ENCODE peak calls at places on chromosomes 2 and 18, in five cellular contexts. S is A549, K is lung, N is WTC11, I is NB4. M is an unnamed sample.

GRCh38 chr2:15657759-15658158 is 66.1 kb downstream of the DDX1 start:
- DNase-seq in K (no peak), N (no peak), S (no peak), I (no peak), M (no peak)

GRCh38 chr2:3692375-3692774 is 11.0 kb upstream of the DCDC2C start:
- DNase-seq in I (peak), K (no peak), N (no peak), S (peak), M (no peak)

GRCh38 chr18:34115409-34116081 is 109.2 kb downstream of the NOL4 start:
- DNase-seq in K (peak), N (no peak), S (no peak), I (no peak), M (no peak)

GRCh38 chr2:26738481-26738880 is 25.6 kb upstream of the SLC35F6 start:
- DNase-seq in N (no peak), I (no peak), K (no peak), S (no peak), M (no peak)

GRCh38 chr18:44602380-44602779 is 78.3 kb upstream of the SETBP1 start:
- DNase-seq in I (no peak), K (no peak), N (no peak), S (no peak), M (no peak)

GRCh38 chr2:79941172-79941571 is 363.4 kb downstream of the LRRTM1 start:
- DNase-seq in K (no peak), N (no peak), S (no peak), I (no peak), M (no peak)

GRCh38 chr2:26068602-26069298 is 34.9 kb downstream of the RAB10 start:
- DNase-seq in I (peak), K (no peak), N (no peak), S (peak), M (no peak)

GRCh38 chr2:33015421-33016142 is 68.8 kb downstream of the LTBP1 start:
- DNase-seq in N (no peak), K (no peak), S (peak), I (no peak), M (no peak)

GRCh38 chr2:195575879-195576391 is 81.1 kb upstream of the SLC39A10 start:
- DNase-seq in I (peak), S (peak), N (no peak), K (no peak), M (no peak)

GRCh38 chr2:154240921-154241379 is 369.2 kb downstream of the GALNT13 start:
- DNase-seq in N (peak), S (no peak), I (peak), K (no peak), M (no peak)

GRCh38 chr2:57543211-57543610 is 503.4 kb upstream of the VRK2 start:
- DNase-seq in N (no peak), I (no peak), S (no peak), K (no peak), M (no peak)

GRCh38 chr2:239944706-239945551 is 80.2 kb downstream of the NDUFA10 start:
- DNase-seq in S (no peak), K (peak), N (no peak), I (peak), M (peak)

GRCh38 chr2:73175663-73176204 is 26.6 kb upstream of the NOTO start:
- DNase-seq in K (peak), N (peak), I (peak), S (no peak), M (peak)

GRCh38 chr2:10382313-10383061 is 65.6 kb downstream of the ODC1 start:
- DNase-seq in K (peak), S (no peak), I (peak), N (no peak), M (no peak)

GRCh38 chr2:1817256-1818127 is 73.2 kb upstream of the PXDN start:
- DNase-seq in K (peak), S (peak), I (peak), N (peak), M (peak)

GRCh38 chr2:28199995-28200394 is 192.7 kb upstream of the FOSL2 start:
- DNase-seq in S (no peak), I (no peak), N (no peak), K (no peak), M (no peak)

GRCh38 chr2:171260471-171261424 is 100.1 kb upstream of the TLK1 start:
- DNase-seq in I (peak), K (no peak), N (peak), S (no peak), M (no peak)

GRCh38 chr2:216231867-216232266 is 122.7 kb downstream of the XRCC5 start:
- DNase-seq in K (no peak), I (no peak), N (no peak), S (no peak), M (no peak)

GRCh38 chr2:219560037-219560892 is 11.1 kb downstream of the OBSL1 start:
- DNase-seq in K (no peak), I (no peak), N (no peak), S (peak), M (no peak)

GRCh38 chr2:100179806-100180205 is 37.4 kb upstream of the AFF3 start:
- DNase-seq in I (no peak), K (no peak), S (no peak), N (no peak), M (no peak)

GRCh38 chr2:100178864-100179263 is 36.5 kb upstream of the AFF3 start:
- DNase-seq in N (no peak), S (no peak), I (no peak), K (no peak), M (no peak)

GRCh38 chr2:100180503-100180902 is 38.1 kb upstream of the AFF3 start:
- DNase-seq in I (no peak), K (no peak), S (no peak), N (no peak), M (no peak)

GRCh38 chr2:100176925-100177324 is 34.5 kb upstream of the AFF3 start:
- DNase-seq in I (no peak), N (no peak), K (no peak), S (no peak), M (no peak)

DNA sequence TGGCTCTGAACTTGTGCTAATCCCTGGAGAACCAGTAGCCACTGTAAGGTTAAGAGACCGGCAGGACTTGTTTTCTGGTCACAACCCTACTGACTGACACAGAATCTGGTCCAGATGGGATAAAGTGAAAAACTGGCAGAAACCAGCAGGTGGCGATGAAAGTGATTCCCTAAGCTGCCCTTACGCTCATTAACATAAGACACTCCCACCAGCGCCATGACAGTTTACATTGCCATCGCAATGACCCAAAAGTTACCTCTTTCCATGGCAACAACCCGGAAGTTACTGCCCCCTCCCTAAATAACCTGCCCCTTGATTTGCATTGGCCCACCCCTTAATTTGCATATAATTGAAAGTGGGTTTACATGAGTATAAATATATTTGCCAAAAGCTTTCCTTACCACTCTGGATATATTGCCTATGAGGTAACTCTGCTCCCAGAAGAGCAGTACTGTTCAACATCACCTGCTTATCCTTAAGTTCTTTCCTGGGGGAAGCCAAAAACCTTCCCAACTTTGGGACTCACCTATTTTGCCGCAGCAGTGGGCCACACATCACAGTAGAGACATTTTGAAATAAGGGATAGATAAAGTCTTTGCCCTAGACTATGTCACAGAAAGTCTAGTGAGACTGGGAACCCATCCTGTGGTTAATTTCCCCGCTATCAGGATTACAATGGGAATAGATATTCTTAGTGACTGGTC is 35.8 kb upstream of the AFF3 start:
- DNase-seq in I (peak), K (no peak), S (peak), N (peak), M (no peak)
- TF ChIP-seq CTCF in I (peak), K (no peak), S (peak), N (peak), M (no peak)

GRCh38 chr2:101831351-101831865 is 133.9 kb downstream of the MAP4K4 start:
- DNase-seq in K (peak), S (peak), N (peak), I (peak), M (peak)
- TF ChIP-seq CTCF in K (peak), S (peak), N (peak), I (peak), M (peak)

GRCh38 chr2:45028276-45028675 is 19.0 kb upstream of the SIX2 start:
- DNase-seq in N (no peak), S (no peak), I (no peak), K (no peak), M (no peak)

GRCh38 chr2:45027051-45027450 is 17.8 kb upstream of the SIX2 start:
- DNase-seq in K (no peak), N (no peak), I (no peak), S (no peak), M (no peak)

GRCh38 chr2:45029215-45029614 is 20.0 kb upstream of the SIX2 start:
- DNase-seq in N (no peak), K (no peak), I (no peak), S (no peak), M (no peak)

GRCh38 chr2:45020439-45020838 is 11.2 kb upstream of the SIX2 start:
- DNase-seq in I (no peak), N (no peak), K (no peak), S (no peak), M (no peak)

GRCh38 chr2:45024600-45025291 is 15.5 kb upstream of the SIX2 start:
- DNase-seq in I (peak), N (no peak), S (peak), K (peak), M (no peak)
- TF ChIP-seq CTCF in I (no peak), N (no peak), S (peak), K (no peak), M (no peak)

GRCh38 chr2:192749606-192750200 is 555.0 kb upstream of the TMEFF2 start:
- DNase-seq in I (peak), S (no peak), K (no peak), N (no peak), M (no peak)
- TF ChIP-seq CTCF in I (peak), S (peak), K (no peak), N (no peak), M (no peak)

GRCh38 chr18:61893971-61894750 is 1.4 kb upstream of the RNF152 start:
- DNase-seq in S (peak), N (peak), K (peak), I (peak), M (peak)
- TF ChIP-seq CTCF in S (no peak), N (no peak), K (no peak), I (no peak), M (peak)

DNA sequence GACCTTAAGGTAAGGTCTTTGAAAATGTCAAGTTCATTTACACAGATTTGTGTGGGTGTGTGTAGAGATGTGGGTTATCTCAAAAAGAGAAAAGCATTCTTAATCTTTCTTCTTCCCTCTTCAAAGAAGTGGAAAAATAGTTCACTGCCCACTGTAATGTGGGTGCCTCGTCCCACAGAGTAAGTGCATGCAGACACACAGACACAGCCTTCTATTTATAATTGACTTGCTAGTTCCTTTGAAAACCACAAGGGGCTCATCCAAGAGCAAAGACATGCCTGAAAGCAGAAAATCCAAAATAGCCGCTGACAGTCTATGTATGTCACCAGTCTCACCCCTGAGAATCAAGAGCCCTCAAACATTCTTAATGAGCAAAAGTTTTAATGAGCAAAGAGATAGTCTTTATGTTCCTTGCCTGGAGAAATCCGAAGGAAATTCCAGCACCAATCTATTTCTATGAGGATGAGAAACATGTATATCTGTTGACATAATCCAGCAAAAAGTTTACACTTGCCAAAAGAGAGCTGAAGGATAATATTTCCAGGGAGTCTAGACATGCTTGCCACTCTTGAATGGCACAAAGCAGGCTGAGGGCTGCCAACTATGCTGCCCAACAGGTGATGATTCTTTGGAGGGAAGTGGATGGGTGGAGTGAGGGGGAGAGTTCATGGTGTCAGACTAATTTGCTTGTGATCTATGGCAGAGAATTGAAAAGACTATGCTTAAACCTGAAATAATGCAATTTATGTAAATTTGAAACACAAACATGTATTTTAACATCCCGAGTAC is 93.9 kb downstream of the ACVR1 start:
- DNase-seq in S (no peak), I (no peak), K (no peak), N (no peak), M (no peak)
- TF ChIP-seq CTCF in S (no peak), I (peak), K (no peak), N (no peak), M (peak)

DNA sequence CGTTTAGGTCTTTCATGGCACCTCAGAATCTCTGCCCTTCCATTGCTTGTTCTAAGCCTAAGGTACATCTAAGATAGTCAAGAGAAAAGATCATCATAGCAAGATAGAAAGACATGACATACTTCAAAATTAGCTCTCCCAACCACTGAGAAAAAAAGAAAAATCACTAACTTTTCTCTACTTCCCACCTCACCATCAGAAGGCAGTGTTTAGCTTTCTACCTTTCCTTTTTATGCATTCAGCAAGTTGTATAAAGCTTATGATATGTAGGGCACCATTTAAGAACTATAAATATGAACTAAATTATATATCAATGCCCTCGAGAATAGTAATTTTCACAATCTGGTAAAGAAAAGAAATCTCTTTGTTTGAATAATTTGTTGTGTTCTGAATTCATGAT is 331.8 kb upstream of the VWC2L start:
- DNase-seq in N (no peak), K (no peak), S (no peak), I (no peak), M (no peak)
- TF ChIP-seq CTCF in N (no peak), K (no peak), S (no peak), I (no peak), M (no peak)

GRCh38 chr18:50194623-50195532 is at the start of gene MYO5B:
- DNase-seq in S (peak), I (no peak), N (peak), K (peak), M (no peak)
- TF ChIP-seq CTCF in S (peak), I (no peak), N (peak), K (no peak), M (no peak)

M was measured in uterus.